ENCODE peak calls at places on chromosomes 4 and X, in eight cellular contexts. Z is lower leg skin, I is HCT116, G is spleen, B is A549, E is heart left ventricle, X is adrenal gland, O is IMR-90. F is an unnamed sample.
A peak's percentile ranks its signal among the peaks of the same experiment; 100 is the strongest.

GRCh38 chr4:36363024-36363423 is 81.6 kb downstream of the DTHD1 start:
- DNase-seq in Z (no peak), I (no peak), G (no peak), B (peak; percentile 25), E (no peak), X (no peak), O (no peak), F (no peak)

GRCh38 chrX:9456250-9457074 is 8.4 kb upstream of the TBL1X start:
- DNase-seq in Z (no peak), I (no peak), G (no peak), B (no peak), E (no peak), X (no peak), O (no peak), F (no peak)

GRCh38 chr4:33924239-33924638 is 2320.1 kb downstream of the ARAP2 start:
- DNase-seq in Z (no peak), I (peak; percentile 82), G (peak; percentile 33), B (peak; percentile 6), E (no peak), X (no peak), O (peak; percentile 37), F (peak; percentile 5)

GRCh38 chrX:87900320-87900908 is 382.8 kb downstream of the KLHL4 start:
- DNase-seq in Z (no peak), I (no peak), G (no peak), B (peak; percentile 8), E (no peak), X (no peak), O (no peak), F (no peak)

GRCh38 chr4:129246850-129247542 is 151.0 kb downstream of the C4orf33 start:
- DNase-seq in Z (no peak), I (no peak), G (no peak), B (no peak), E (no peak), X (no peak), O (no peak), F (no peak)

GRCh38 chr4:168932138-168932537 is 77.9 kb downstream of the CBR4 start:
- DNase-seq in Z (no peak), I (no peak), G (no peak), B (no peak), E (no peak), X (no peak), O (no peak), F (no peak)

GRCh38 chrX:5965406-5965805 is 263.3 kb downstream of the NLGN4X start:
- DNase-seq in Z (no peak), I (no peak), G (no peak), B (no peak), E (no peak), X (no peak), O (no peak), F (no peak)

GRCh38 chr4:138560448-138560847 is 318.3 kb upstream of the SLC7A11 start:
- DNase-seq in Z (no peak), I (no peak), G (peak; percentile 72), B (no peak), E (no peak), X (no peak), O (no peak), F (no peak)

GRCh38 chrX:68989865-68990606 is 161.2 kb downstream of the EFNB1 start:
- DNase-seq in Z (no peak), I (no peak), G (no peak), B (no peak), E (peak; percentile 48), X (peak; percentile 54), O (peak; percentile 82), F (no peak)

GRCh38 chr4:30495261-30496050 is 224.7 kb upstream of the PCDH7 start:
- DNase-seq in Z (no peak), I (no peak), G (no peak), B (no peak), E (no peak), X (no peak), O (no peak), F (no peak)

GRCh38 chrX:133482345-133483041 is 67.2 kb upstream of the GPC4 start:
- DNase-seq in Z (no peak), I (no peak), G (no peak), B (no peak), E (no peak), X (no peak), O (peak; percentile 52), F (no peak)

GRCh38 chr4:152696764-152697250 is 17.0 kb upstream of the TMEM154 start:
- DNase-seq in Z (no peak), I (peak; percentile 54), G (no peak), B (no peak), E (no peak), X (no peak), O (peak; percentile 65), F (peak; percentile 35)

GRCh38 chr4:183097251-183098079 is 1.6 kb upstream of the WWC2 start:
- DNase-seq in Z (peak; percentile 14), I (no peak), G (peak; percentile 79), B (no peak), E (peak; percentile 32), X (peak; percentile 55), O (no peak), F (no peak)

GRCh38 chr4:150327262-150327780 is 249.1 kb downstream of the DCLK2 start:
- DNase-seq in Z (no peak), I (no peak), G (no peak), B (no peak), E (no peak), X (no peak), O (no peak), F (no peak)

GRCh38 chrX:30309139-30309571 is at the start of gene NR0B1:
- DNase-seq in Z (no peak), I (no peak), G (peak; percentile 66), B (peak; percentile 79), E (no peak), X (peak; percentile 80), O (no peak), F (no peak)

GRCh38 chr4:113901994-113902787 is 77.3 kb downstream of the ARSJ start:
- DNase-seq in Z (no peak), I (no peak), G (peak; percentile 78), B (no peak), E (no peak), X (no peak), O (no peak), F (no peak)

GRCh38 chr4:38177035-38177791 is 217.0 kb downstream of the PTTG2 start:
- DNase-seq in Z (no peak), I (no peak), G (no peak), B (no peak), E (peak; percentile 33), X (peak; percentile 63), O (peak; percentile 44), F (no peak)
- TF ChIP-seq POLR2A in Z (no peak), I (no peak), G (no peak), B (no peak), E (no peak), X (no peak), O (no peak), F (no peak)

DNA sequence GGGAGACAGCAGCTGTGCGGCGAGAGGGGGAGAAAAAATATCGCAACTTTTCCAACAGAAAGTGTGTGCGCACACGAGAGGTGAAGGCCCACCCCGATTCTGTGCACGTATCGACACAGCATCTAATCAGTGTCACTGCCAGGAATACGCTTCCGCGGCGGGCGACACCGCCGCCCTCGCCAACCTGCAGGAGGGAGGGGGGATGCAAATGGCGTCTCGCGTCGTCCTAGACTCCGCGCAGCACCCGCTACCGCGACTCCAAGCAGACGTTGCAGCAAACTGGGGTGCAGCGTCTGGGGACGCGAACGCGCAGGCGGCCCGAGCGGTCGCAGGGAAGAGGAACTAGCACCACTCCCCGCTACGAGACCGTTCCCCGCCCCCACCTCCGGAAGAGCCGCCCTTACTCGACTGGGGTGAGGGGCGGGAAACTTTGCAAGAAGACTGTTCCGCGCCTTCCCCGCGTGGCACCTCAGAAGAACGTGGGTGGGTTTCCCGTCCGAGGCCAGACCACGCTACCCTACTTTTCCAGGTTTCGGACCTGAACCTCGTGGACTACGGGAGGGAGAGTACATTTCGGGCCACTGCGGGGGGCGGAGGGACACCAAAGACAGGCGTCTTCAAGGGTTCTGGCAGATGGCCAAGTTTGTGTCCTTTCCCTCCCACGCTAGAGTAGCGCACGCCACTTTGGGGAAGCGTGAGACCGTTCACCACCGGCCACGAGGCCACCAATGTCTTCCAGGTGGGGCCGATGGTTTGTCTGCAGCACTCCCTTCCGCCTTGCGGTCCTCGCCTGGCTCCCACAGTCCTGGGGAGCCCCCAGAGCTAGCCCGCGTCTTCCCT is 77.9 kb upstream of the BCOR start:
- DNase-seq in Z (peak; percentile 65), I (no peak), G (peak; percentile 97), B (peak; percentile 60), E (peak; percentile 82), X (peak; percentile 86), O (no peak), F (no peak)
- TF ChIP-seq POLR2A in Z (no peak), I (peak; percentile 5), G (no peak), B (no peak), E (peak; percentile 31), X (peak; percentile 51), O (no peak), F (peak; percentile 13)

DNA sequence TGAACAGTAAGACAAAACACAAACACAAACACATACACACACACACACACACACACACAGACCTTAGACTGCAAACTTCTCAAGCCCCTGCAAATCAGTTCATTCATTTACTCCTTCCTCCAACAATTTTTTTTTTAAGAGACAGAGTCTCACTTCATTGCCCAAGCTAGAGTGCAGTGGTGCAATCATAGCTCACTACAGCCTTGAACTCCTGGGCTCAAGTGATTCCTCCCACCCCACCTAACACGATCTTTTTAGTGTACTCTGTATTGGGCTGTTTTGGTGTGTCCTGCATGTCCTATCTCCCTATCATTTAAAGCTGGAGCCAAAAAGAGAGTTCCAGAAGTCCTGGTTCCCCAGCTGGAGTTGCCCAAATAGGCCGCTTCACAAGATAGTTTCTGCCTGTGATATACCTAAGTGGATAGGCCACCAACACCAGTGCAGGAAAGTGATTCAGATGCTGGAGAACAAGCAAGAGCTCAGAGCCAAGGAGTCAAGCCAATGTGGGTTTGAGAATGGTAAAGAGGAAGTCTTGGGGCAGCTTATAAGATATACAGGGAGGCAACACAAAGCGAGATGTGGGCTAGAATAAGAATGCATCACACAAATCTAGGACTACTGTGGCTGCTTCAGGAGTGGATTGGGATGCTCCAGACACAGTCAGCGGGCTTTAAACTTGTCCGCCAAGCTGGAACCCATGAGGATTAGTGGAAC is 85.4 kb upstream of the RAPGEF2 start:
- DNase-seq in Z (no peak), I (no peak), G (no peak), B (no peak), E (no peak), X (no peak), O (no peak), F (no peak)
- TF ChIP-seq POLR2A in Z (no peak), I (no peak), G (no peak), B (no peak), E (no peak), X (no peak), O (no peak), F (no peak)

DNA sequence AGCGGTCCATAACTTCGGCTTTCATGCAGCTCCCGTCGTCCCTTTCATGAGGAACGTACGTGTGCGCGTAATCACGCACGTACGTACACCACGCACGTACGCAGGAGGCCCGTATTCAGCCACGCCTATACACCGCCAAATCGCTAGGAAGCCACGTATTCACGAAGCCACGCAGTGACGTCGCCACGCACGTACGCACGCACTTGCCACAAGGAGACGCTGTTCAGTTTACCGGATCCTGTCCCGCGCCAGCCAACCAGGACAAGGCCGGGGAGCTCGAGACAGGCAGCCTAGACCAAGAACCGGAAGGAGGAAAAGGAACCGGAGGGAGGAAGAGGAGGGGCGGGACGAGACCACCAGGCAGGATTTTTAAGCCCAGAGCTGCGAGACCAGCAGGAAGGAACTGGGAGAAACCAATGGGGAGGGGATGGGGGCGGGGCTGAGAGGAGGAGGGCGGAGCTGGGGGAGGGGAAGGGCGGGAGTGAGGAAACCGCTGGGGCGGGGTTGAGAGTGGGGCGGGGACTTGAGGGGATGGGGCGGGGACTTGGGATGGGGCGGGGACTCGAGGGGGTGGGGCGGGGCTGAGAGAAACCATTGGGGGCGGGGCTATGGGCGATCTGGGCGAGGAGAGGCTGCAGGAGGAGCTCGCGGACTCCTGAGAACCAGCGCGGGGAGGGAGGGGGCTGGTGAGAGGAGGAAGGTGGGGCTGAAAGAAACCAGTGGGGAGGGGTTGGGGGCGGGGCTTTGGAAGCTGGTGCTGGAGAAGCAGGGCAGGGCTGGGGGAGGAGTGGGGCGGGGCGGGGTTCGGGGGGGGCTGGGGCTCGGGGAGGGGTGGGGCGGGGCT is at the start of gene EOLA2:
- DNase-seq in Z (peak; percentile 95), I (peak; percentile 95), G (peak; percentile 97), B (peak; percentile 99), E (peak; percentile 92), X (peak; percentile 99), O (peak; percentile 99), F (peak; percentile 38)
- TF ChIP-seq POLR2A in Z (no peak), I (peak; percentile 16), G (no peak), B (peak; percentile 38), E (peak; percentile 58), X (peak; percentile 81), O (no peak), F (peak; percentile 59)

F was measured in H54.